ENCODE peak calls at places on chromosomes 7 and 10, in eight cellular contexts. O is A549, L is esophagus squamous epithelium, Y is cardiac muscle cell, P is aorta, T is endodermal cell, D is pancreas, K is SJCRH30. G is an unnamed sample. For H3K9me3, the result is how much of the 10 kb centered on the place peaks cover.

GRCh38 chr10:129621694-129622093 is 154.7 kb downstream of the MGMT start:
- DNase-seq in K (no peak), Y (no peak), L (no peak), P (no peak), T (no peak), D (no peak), O (no peak), G (no peak)

GRCh38 chr7:81600608-81601007 is 169.2 kb downstream of the HGF start:
- DNase-seq in O (no peak), K (no peak), T (no peak), P (no peak), D (no peak), L (no peak), Y (no peak), G (no peak)

GRCh38 chr7:130365511-130366441 is 14.5 kb upstream of the CPA1 start:
- DNase-seq in K (peak), Y (no peak), L (no peak), P (no peak), O (no peak), T (no peak), D (peak), G (peak)

GRCh38 chr10:5895804-5896203 is 5.8 kb downstream of the FBH1 start:
- DNase-seq in P (no peak), T (no peak), Y (no peak), L (no peak), D (no peak), O (no peak), K (no peak), G (no peak)

GRCh38 chr10:48194830-48195229 is 79.7 kb downstream of the FRMPD2 start:
- DNase-seq in Y (no peak), T (no peak), P (no peak), O (peak), K (no peak), L (no peak), D (no peak), G (no peak)

GRCh38 chr10:100687143-100687953 is 58.0 kb upstream of the PAX2 start:
- DNase-seq in O (no peak), T (no peak), Y (no peak), D (no peak), P (no peak), L (no peak), K (no peak), G (no peak)

GRCh38 chr7:116630932-116631449 is 41.0 kb upstream of the MET start:
- DNase-seq in P (peak), Y (no peak), T (peak), K (peak), O (peak), D (peak), L (no peak), G (no peak)

GRCh38 chr10:32049113-32049512 is 7.1 kb downstream of the KIF5B start:
- DNase-seq in L (no peak), K (no peak), T (no peak), P (no peak), Y (no peak), O (no peak), D (no peak), G (no peak)

GRCh38 chr10:24721254-24722106 is 2.2 kb downstream of the ARHGAP21 start:
- DNase-seq in T (peak), Y (peak), K (peak), L (no peak), D (peak), O (peak), P (peak), G (no peak)

GRCh38 chr7:106216517-106217088 is 68.2 kb downstream of the NAMPT start:
- DNase-seq in Y (no peak), D (peak), L (no peak), P (peak), T (peak), K (peak), O (peak), G (no peak)

GRCh38 chr7:7962851-7963250 is 5.7 kb upstream of the GLCCI1 start:
- DNase-seq in D (no peak), L (no peak), P (no peak), O (no peak), Y (no peak), K (no peak), T (no peak), G (no peak)

GRCh38 chr7:21805793-21806192 is 139.9 kb downstream of the CDCA7L start:
- DNase-seq in L (no peak), K (no peak), O (no peak), Y (no peak), P (no peak), T (no peak), D (no peak), G (no peak)

GRCh38 chr10:38119038-38119437 is 24.9 kb downstream of the ZNF37A start:
- DNase-seq in K (no peak), O (no peak), P (no peak), T (no peak), Y (no peak), D (no peak), L (no peak), G (no peak)

DNA sequence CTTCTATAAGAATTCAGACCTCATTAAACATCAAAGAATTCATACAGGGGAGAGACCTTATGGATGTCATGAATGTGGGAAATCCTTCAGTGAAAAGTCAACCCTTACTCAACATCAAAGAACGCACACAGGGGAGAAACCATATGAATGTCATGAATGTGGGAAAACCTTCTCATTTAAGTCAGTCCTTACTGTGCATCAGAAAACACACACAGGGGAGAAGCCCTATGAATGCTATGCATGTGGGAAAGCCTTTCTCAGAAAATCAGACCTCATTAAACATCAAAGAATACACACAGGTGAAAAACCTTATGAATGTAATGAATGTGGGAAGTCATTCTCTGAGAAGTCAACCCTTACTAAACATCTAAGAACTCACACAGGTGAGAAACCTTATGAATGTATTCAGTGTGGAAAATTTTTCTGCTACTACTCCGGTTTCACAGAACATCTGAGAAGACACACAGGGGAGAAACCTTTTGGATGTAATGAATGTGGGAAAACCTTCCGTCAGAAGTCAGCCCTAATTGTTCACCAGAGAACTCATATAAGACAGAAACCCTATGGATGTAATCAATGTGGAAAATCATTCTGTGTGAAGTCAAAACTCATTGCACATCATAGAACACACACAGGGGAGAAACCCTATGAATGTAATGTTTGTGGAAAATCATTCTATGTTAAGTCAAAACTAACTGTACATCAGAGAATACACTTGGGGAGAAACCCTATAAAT is 24.1 kb downstream of the ZNF37A start:
- DNase-seq in Y (no peak), L (no peak), K (no peak), D (no peak), O (no peak), T (no peak), P (no peak), G (no peak)
- H3K4me3 ChIP-seq in Y (no peak), L (no peak), K (no peak), D (no peak), O (no peak), T (peak), P (peak), G (no peak)

GRCh38 chr7:41093141-41093540 is 609.7 kb downstream of the INHBA start:
- DNase-seq in O (no peak), K (no peak), D (no peak), L (no peak), P (no peak), Y (no peak), T (no peak), G (no peak)
- H3K9me3 ChIP-seq in O (under half), K (under half), D (under half), L (under half), P (under half), Y (under half), T (under half), G (under half)

GRCh38 chr7:137919987-137920386 is 73.2 kb upstream of the DGKI start:
- DNase-seq in D (no peak), K (no peak), T (no peak), O (no peak), P (no peak), Y (no peak), L (no peak), G (no peak)
- H3K27ac ChIP-seq in D (no peak), K (no peak), T (no peak), O (no peak), P (no peak), Y (no peak), L (peak), G (no peak)

GRCh38 chr10:94549221-94549620 is 3.6 kb downstream of the HELLS start:
- DNase-seq in K (no peak), P (no peak), T (no peak), O (no peak), L (no peak), Y (no peak), D (no peak), G (no peak)

GRCh38 chr10:94546058-94546595 is 539 bp downstream of the HELLS start:
- DNase-seq in L (no peak), P (no peak), O (peak), K (peak), D (no peak), Y (peak), T (no peak), G (peak)

GRCh38 chr10:94545277-94546057 is at the start of gene HELLS:
- DNase-seq in P (peak), O (peak), Y (peak), D (peak), L (no peak), T (peak), K (peak), G (peak)

DNA sequence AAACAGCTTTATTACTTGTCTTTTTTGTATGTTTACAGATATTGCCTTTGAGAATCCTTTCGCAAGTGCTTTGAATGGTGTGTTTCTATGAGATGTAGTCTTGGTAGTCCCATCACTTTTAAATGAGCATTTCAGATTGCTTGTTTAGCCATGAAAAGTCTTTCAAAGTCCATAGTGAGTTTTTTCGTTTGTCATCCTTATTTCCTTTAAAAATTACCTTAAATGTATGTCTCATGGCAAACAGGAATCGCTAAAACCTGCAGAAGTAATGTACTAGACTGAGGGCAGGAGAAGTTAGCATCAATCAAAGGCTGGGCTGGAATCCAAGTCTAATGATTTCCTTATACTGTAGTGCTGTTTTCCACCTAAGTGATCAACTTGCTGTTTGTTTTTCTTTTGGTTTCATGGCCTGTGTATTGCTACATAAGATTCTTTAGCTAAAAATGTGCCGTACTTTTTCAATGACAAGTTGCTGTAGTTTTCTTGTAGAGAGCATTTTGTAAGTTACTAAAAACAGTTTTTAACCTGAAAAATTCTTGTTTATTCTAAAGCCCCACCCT is 1.1 kb downstream of the HELLS start:
- DNase-seq in O (peak), K (no peak), Y (no peak), P (no peak), D (no peak), L (no peak), T (no peak), G (no peak)
- H3K4me3 ChIP-seq in O (peak), K (peak), Y (peak), P (no peak), D (peak), L (peak), T (peak), G (peak)

GRCh38 chr7:149584530-149584929 is 86.9 kb upstream of the ZNF746 start:
- DNase-seq in K (no peak), O (no peak), T (no peak), P (no peak), Y (no peak), L (no peak), D (no peak), G (no peak)
- H3K9me3 ChIP-seq in K (under half), O (under half), T (half or more), P (under half), Y (under half), L (under half), D (under half), G (under half)

GRCh38 chr7:68678196-68678595 is 920.1 kb upstream of the AUTS2 start:
- DNase-seq in D (no peak), Y (no peak), L (no peak), P (no peak), T (no peak), K (no peak), O (no peak), G (no peak)
- H3K27ac ChIP-seq in D (no peak), Y (no peak), L (no peak), P (no peak), T (no peak), K (no peak), O (no peak), G (no peak)